ENCODE peak calls at places on chromosomes 12 and 14, in eight cellular contexts. One of them, this sample, is unnamed.

GRCh38 chr12:29780084-29780483 is 3.7 kb downstream of the TMTC1 start:
- DNase-seq in T-helper 1 cell: no peak
- DNase-seq in head of caudate nucleus: no peak
- DNase-seq in activated T-cell treated with anti-CD3 and anti-CD28 coated beads for 1 hour: no peak
- DNase-seq in NCI-H1092: no peak
- DNase-seq in stimulated activated CD4-positive, alpha-beta T cell treated with anti-CD3 and anti-CD28 coated beads, Interleukin-12 subunit alpha, Interleukin-12 subunit beta, amount 100 ng/mL, for 48 hours: no peak
- DNase-seq in left lobe of liver: no peak
- DNase-seq in fibroblast of pulmonary artery: no peak
- DNase-seq in this sample: no peak

GRCh38 chr12:50505386-50505827 is 622 bp downstream of the DIP2B start:
- DNase-seq in T-helper 1 cell: peak
- DNase-seq in head of caudate nucleus: peak
- DNase-seq in activated T-cell treated with anti-CD3 and anti-CD28 coated beads for 1 hour: peak
- DNase-seq in NCI-H1092: no peak
- DNase-seq in stimulated activated CD4-positive, alpha-beta T cell treated with anti-CD3 and anti-CD28 coated beads, Interleukin-12 subunit alpha, Interleukin-12 subunit beta, amount 100 ng/mL, for 48 hours: no peak
- DNase-seq in left lobe of liver: peak
- DNase-seq in fibroblast of pulmonary artery: no peak
- DNase-seq in this sample: no peak

GRCh38 chr12:120006248-120006975 is 17.4 kb downstream of the BICDL1 start:
- DNase-seq in T-helper 1 cell: no peak
- DNase-seq in head of caudate nucleus: no peak
- DNase-seq in activated T-cell treated with anti-CD3 and anti-CD28 coated beads for 1 hour: no peak
- DNase-seq in NCI-H1092: no peak
- DNase-seq in stimulated activated CD4-positive, alpha-beta T cell treated with anti-CD3 and anti-CD28 coated beads, Interleukin-12 subunit alpha, Interleukin-12 subunit beta, amount 100 ng/mL, for 48 hours: no peak
- DNase-seq in left lobe of liver: no peak
- DNase-seq in fibroblast of pulmonary artery: no peak
- DNase-seq in this sample: no peak

GRCh38 chr14:61153914-61154545 is 127.1 kb downstream of the TMEM30B start:
- DNase-seq in T-helper 1 cell: no peak
- DNase-seq in head of caudate nucleus: no peak
- DNase-seq in activated T-cell treated with anti-CD3 and anti-CD28 coated beads for 1 hour: no peak
- DNase-seq in NCI-H1092: no peak
- DNase-seq in stimulated activated CD4-positive, alpha-beta T cell treated with anti-CD3 and anti-CD28 coated beads, Interleukin-12 subunit alpha, Interleukin-12 subunit beta, amount 100 ng/mL, for 48 hours: no peak
- DNase-seq in left lobe of liver: no peak
- DNase-seq in fibroblast of pulmonary artery: no peak
- DNase-seq in this sample: no peak

GRCh38 chr14:73758392-73759182 is 44.4 kb upstream of the PNMA1 start:
- DNase-seq in T-helper 1 cell: peak
- DNase-seq in head of caudate nucleus: peak
- DNase-seq in activated T-cell treated with anti-CD3 and anti-CD28 coated beads for 1 hour: peak
- DNase-seq in NCI-H1092: peak
- DNase-seq in stimulated activated CD4-positive, alpha-beta T cell treated with anti-CD3 and anti-CD28 coated beads, Interleukin-12 subunit alpha, Interleukin-12 subunit beta, amount 100 ng/mL, for 48 hours: no peak
- DNase-seq in left lobe of liver: peak
- DNase-seq in fibroblast of pulmonary artery: peak
- DNase-seq in this sample: peak

GRCh38 chr12:31732926-31733548 is 4.2 kb upstream of the AMN1 start:
- DNase-seq in T-helper 1 cell: no peak
- DNase-seq in head of caudate nucleus: no peak
- DNase-seq in activated T-cell treated with anti-CD3 and anti-CD28 coated beads for 1 hour: no peak
- DNase-seq in NCI-H1092: no peak
- DNase-seq in stimulated activated CD4-positive, alpha-beta T cell treated with anti-CD3 and anti-CD28 coated beads, Interleukin-12 subunit alpha, Interleukin-12 subunit beta, amount 100 ng/mL, for 48 hours: no peak
- DNase-seq in left lobe of liver: no peak
- DNase-seq in fibroblast of pulmonary artery: peak
- DNase-seq in this sample: no peak

GRCh38 chr12:84814664-84815245 is 97.8 kb downstream of the SLC6A15 start:
- DNase-seq in T-helper 1 cell: no peak
- DNase-seq in head of caudate nucleus: no peak
- DNase-seq in activated T-cell treated with anti-CD3 and anti-CD28 coated beads for 1 hour: no peak
- DNase-seq in NCI-H1092: no peak
- DNase-seq in stimulated activated CD4-positive, alpha-beta T cell treated with anti-CD3 and anti-CD28 coated beads, Interleukin-12 subunit alpha, Interleukin-12 subunit beta, amount 100 ng/mL, for 48 hours: no peak
- DNase-seq in left lobe of liver: no peak
- DNase-seq in fibroblast of pulmonary artery: no peak
- DNase-seq in this sample: no peak

GRCh38 chr14:36857842-36858445 is 196.3 kb downstream of the PAX9 start:
- DNase-seq in T-helper 1 cell: no peak
- DNase-seq in head of caudate nucleus: no peak
- DNase-seq in activated T-cell treated with anti-CD3 and anti-CD28 coated beads for 1 hour: no peak
- DNase-seq in NCI-H1092: no peak
- DNase-seq in stimulated activated CD4-positive, alpha-beta T cell treated with anti-CD3 and anti-CD28 coated beads, Interleukin-12 subunit alpha, Interleukin-12 subunit beta, amount 100 ng/mL, for 48 hours: no peak
- DNase-seq in left lobe of liver: no peak
- DNase-seq in fibroblast of pulmonary artery: no peak
- DNase-seq in this sample: no peak

GRCh38 chr12:47286676-47287075 is 206.9 kb upstream of the AMIGO2 start:
- DNase-seq in T-helper 1 cell: no peak
- DNase-seq in head of caudate nucleus: no peak
- DNase-seq in activated T-cell treated with anti-CD3 and anti-CD28 coated beads for 1 hour: no peak
- DNase-seq in NCI-H1092: no peak
- DNase-seq in stimulated activated CD4-positive, alpha-beta T cell treated with anti-CD3 and anti-CD28 coated beads, Interleukin-12 subunit alpha, Interleukin-12 subunit beta, amount 100 ng/mL, for 48 hours: no peak
- DNase-seq in left lobe of liver: no peak
- DNase-seq in fibroblast of pulmonary artery: no peak
- DNase-seq in this sample: no peak

GRCh38 chr12:90995041-90995440 is 9.7 kb downstream of the EPYC start:
- DNase-seq in T-helper 1 cell: no peak
- DNase-seq in head of caudate nucleus: no peak
- DNase-seq in activated T-cell treated with anti-CD3 and anti-CD28 coated beads for 1 hour: no peak
- DNase-seq in NCI-H1092: no peak
- DNase-seq in stimulated activated CD4-positive, alpha-beta T cell treated with anti-CD3 and anti-CD28 coated beads, Interleukin-12 subunit alpha, Interleukin-12 subunit beta, amount 100 ng/mL, for 48 hours: no peak
- DNase-seq in left lobe of liver: no peak
- DNase-seq in fibroblast of pulmonary artery: peak
- DNase-seq in this sample: no peak

GRCh38 chr12:41548926-41549325 is 360.8 kb downstream of the PDZRN4 start:
- DNase-seq in T-helper 1 cell: no peak
- DNase-seq in head of caudate nucleus: no peak
- DNase-seq in activated T-cell treated with anti-CD3 and anti-CD28 coated beads for 1 hour: no peak
- DNase-seq in NCI-H1092: no peak
- DNase-seq in stimulated activated CD4-positive, alpha-beta T cell treated with anti-CD3 and anti-CD28 coated beads, Interleukin-12 subunit alpha, Interleukin-12 subunit beta, amount 100 ng/mL, for 48 hours: no peak
- DNase-seq in left lobe of liver: no peak
- DNase-seq in fibroblast of pulmonary artery: no peak
- DNase-seq in this sample: no peak

GRCh38 chr12:94039199-94039840 is 109.1 kb upstream of the PLXNC1 start:
- DNase-seq in T-helper 1 cell: no peak
- DNase-seq in head of caudate nucleus: no peak
- DNase-seq in activated T-cell treated with anti-CD3 and anti-CD28 coated beads for 1 hour: no peak
- DNase-seq in NCI-H1092: no peak
- DNase-seq in stimulated activated CD4-positive, alpha-beta T cell treated with anti-CD3 and anti-CD28 coated beads, Interleukin-12 subunit alpha, Interleukin-12 subunit beta, amount 100 ng/mL, for 48 hours: no peak
- DNase-seq in left lobe of liver: no peak
- DNase-seq in fibroblast of pulmonary artery: no peak
- DNase-seq in this sample: no peak

GRCh38 chr12:124767075-124767821 is 96.4 kb downstream of the SCARB1 start:
- DNase-seq in T-helper 1 cell: peak
- DNase-seq in head of caudate nucleus: peak
- DNase-seq in activated T-cell treated with anti-CD3 and anti-CD28 coated beads for 1 hour: peak
- DNase-seq in NCI-H1092: peak
- DNase-seq in stimulated activated CD4-positive, alpha-beta T cell treated with anti-CD3 and anti-CD28 coated beads, Interleukin-12 subunit alpha, Interleukin-12 subunit beta, amount 100 ng/mL, for 48 hours: peak
- DNase-seq in left lobe of liver: peak
- DNase-seq in fibroblast of pulmonary artery: peak
- DNase-seq in this sample: no peak

GRCh38 chr12:53596920-53597363 is 29.2 kb downstream of the ATF7 start:
- DNase-seq in T-helper 1 cell: no peak
- DNase-seq in head of caudate nucleus: no peak
- DNase-seq in activated T-cell treated with anti-CD3 and anti-CD28 coated beads for 1 hour: no peak
- DNase-seq in NCI-H1092: no peak
- DNase-seq in stimulated activated CD4-positive, alpha-beta T cell treated with anti-CD3 and anti-CD28 coated beads, Interleukin-12 subunit alpha, Interleukin-12 subunit beta, amount 100 ng/mL, for 48 hours: no peak
- DNase-seq in left lobe of liver: no peak
- DNase-seq in fibroblast of pulmonary artery: peak
- DNase-seq in this sample: no peak

GRCh38 chr14:32370720-32371119 is 41.6 kb downstream of the AKAP6 start:
- DNase-seq in T-helper 1 cell: no peak
- DNase-seq in head of caudate nucleus: no peak
- DNase-seq in activated T-cell treated with anti-CD3 and anti-CD28 coated beads for 1 hour: no peak
- DNase-seq in NCI-H1092: no peak
- DNase-seq in stimulated activated CD4-positive, alpha-beta T cell treated with anti-CD3 and anti-CD28 coated beads, Interleukin-12 subunit alpha, Interleukin-12 subunit beta, amount 100 ng/mL, for 48 hours: no peak
- DNase-seq in left lobe of liver: no peak
- DNase-seq in fibroblast of pulmonary artery: peak
- DNase-seq in this sample: no peak

GRCh38 chr12:113204806-113205205 is 16.5 kb upstream of the TPCN1 start:
- DNase-seq in T-helper 1 cell: no peak
- DNase-seq in head of caudate nucleus: no peak
- DNase-seq in activated T-cell treated with anti-CD3 and anti-CD28 coated beads for 1 hour: no peak
- DNase-seq in NCI-H1092: no peak
- DNase-seq in stimulated activated CD4-positive, alpha-beta T cell treated with anti-CD3 and anti-CD28 coated beads, Interleukin-12 subunit alpha, Interleukin-12 subunit beta, amount 100 ng/mL, for 48 hours: no peak
- DNase-seq in left lobe of liver: no peak
- DNase-seq in fibroblast of pulmonary artery: no peak
- DNase-seq in this sample: no peak

GRCh38 chr14:31880935-31881334 is 196.2 kb upstream of the ARHGAP5 start:
- DNase-seq in T-helper 1 cell: no peak
- DNase-seq in head of caudate nucleus: no peak
- DNase-seq in activated T-cell treated with anti-CD3 and anti-CD28 coated beads for 1 hour: no peak
- DNase-seq in NCI-H1092: no peak
- DNase-seq in stimulated activated CD4-positive, alpha-beta T cell treated with anti-CD3 and anti-CD28 coated beads, Interleukin-12 subunit alpha, Interleukin-12 subunit beta, amount 100 ng/mL, for 48 hours: no peak
- DNase-seq in left lobe of liver: no peak
- DNase-seq in fibroblast of pulmonary artery: peak
- DNase-seq in this sample: no peak

GRCh38 chr12:113115455-113116126 is 20.0 kb downstream of the RASAL1 start:
- DNase-seq in T-helper 1 cell: no peak
- DNase-seq in head of caudate nucleus: no peak
- DNase-seq in activated T-cell treated with anti-CD3 and anti-CD28 coated beads for 1 hour: no peak
- DNase-seq in NCI-H1092: no peak
- DNase-seq in stimulated activated CD4-positive, alpha-beta T cell treated with anti-CD3 and anti-CD28 coated beads, Interleukin-12 subunit alpha, Interleukin-12 subunit beta, amount 100 ng/mL, for 48 hours: no peak
- DNase-seq in left lobe of liver: no peak
- DNase-seq in fibroblast of pulmonary artery: no peak
- DNase-seq in this sample: no peak

GRCh38 chr14:106021832-106022231 is 495.4 kb downstream of the TMEM121 start:
- DNase-seq in T-helper 1 cell: no peak
- DNase-seq in head of caudate nucleus: no peak
- DNase-seq in activated T-cell treated with anti-CD3 and anti-CD28 coated beads for 1 hour: no peak
- DNase-seq in NCI-H1092: no peak
- DNase-seq in stimulated activated CD4-positive, alpha-beta T cell treated with anti-CD3 and anti-CD28 coated beads, Interleukin-12 subunit alpha, Interleukin-12 subunit beta, amount 100 ng/mL, for 48 hours: no peak
- DNase-seq in left lobe of liver: no peak
- DNase-seq in fibroblast of pulmonary artery: no peak
- DNase-seq in this sample: no peak

GRCh38 chr12:102883204-102883799 is 33.7 kb downstream of the PAH start:
- DNase-seq in T-helper 1 cell: no peak
- DNase-seq in head of caudate nucleus: peak
- DNase-seq in activated T-cell treated with anti-CD3 and anti-CD28 coated beads for 1 hour: peak
- DNase-seq in NCI-H1092: peak
- DNase-seq in stimulated activated CD4-positive, alpha-beta T cell treated with anti-CD3 and anti-CD28 coated beads, Interleukin-12 subunit alpha, Interleukin-12 subunit beta, amount 100 ng/mL, for 48 hours: peak
- DNase-seq in left lobe of liver: no peak
- DNase-seq in fibroblast of pulmonary artery: peak
- DNase-seq in this sample: no peak

GRCh38 chr12:27566159-27566558 is 42.2 kb downstream of the PPFIBP1 start:
- DNase-seq in T-helper 1 cell: no peak
- DNase-seq in head of caudate nucleus: no peak
- DNase-seq in activated T-cell treated with anti-CD3 and anti-CD28 coated beads for 1 hour: no peak
- DNase-seq in NCI-H1092: no peak
- DNase-seq in stimulated activated CD4-positive, alpha-beta T cell treated with anti-CD3 and anti-CD28 coated beads, Interleukin-12 subunit alpha, Interleukin-12 subunit beta, amount 100 ng/mL, for 48 hours: no peak
- DNase-seq in left lobe of liver: no peak
- DNase-seq in fibroblast of pulmonary artery: no peak
- DNase-seq in this sample: no peak

GRCh38 chr12:60501124-60501729 is 905.4 kb downstream of the SLC16A7 start:
- DNase-seq in T-helper 1 cell: no peak
- DNase-seq in head of caudate nucleus: no peak
- DNase-seq in activated T-cell treated with anti-CD3 and anti-CD28 coated beads for 1 hour: no peak
- DNase-seq in NCI-H1092: no peak
- DNase-seq in stimulated activated CD4-positive, alpha-beta T cell treated with anti-CD3 and anti-CD28 coated beads, Interleukin-12 subunit alpha, Interleukin-12 subunit beta, amount 100 ng/mL, for 48 hours: no peak
- DNase-seq in left lobe of liver: no peak
- DNase-seq in fibroblast of pulmonary artery: peak
- DNase-seq in this sample: no peak

GRCh38 chr12:14952295-14952995 is 9.0 kb downstream of the ARHGDIB start:
- DNase-seq in T-helper 1 cell: no peak
- DNase-seq in head of caudate nucleus: no peak
- DNase-seq in activated T-cell treated with anti-CD3 and anti-CD28 coated beads for 1 hour: no peak
- DNase-seq in NCI-H1092: no peak
- DNase-seq in stimulated activated CD4-positive, alpha-beta T cell treated with anti-CD3 and anti-CD28 coated beads, Interleukin-12 subunit alpha, Interleukin-12 subunit beta, amount 100 ng/mL, for 48 hours: no peak
- DNase-seq in left lobe of liver: no peak
- DNase-seq in fibroblast of pulmonary artery: peak
- DNase-seq in this sample: no peak

GRCh38 chr12:127677537-127678131 is 589.3 kb upstream of the TMEM132C start:
- DNase-seq in T-helper 1 cell: no peak
- DNase-seq in head of caudate nucleus: peak
- DNase-seq in activated T-cell treated with anti-CD3 and anti-CD28 coated beads for 1 hour: peak
- DNase-seq in NCI-H1092: peak
- DNase-seq in stimulated activated CD4-positive, alpha-beta T cell treated with anti-CD3 and anti-CD28 coated beads, Interleukin-12 subunit alpha, Interleukin-12 subunit beta, amount 100 ng/mL, for 48 hours: no peak
- DNase-seq in left lobe of liver: peak
- DNase-seq in fibroblast of pulmonary artery: peak
- DNase-seq in this sample: no peak